ENCODE peak calls at places on chromosomes 7 and 10, in eight cellular contexts. One of them, this sample, is unnamed.

GRCh38 chr10:110007701-110008517 is at the start of gene ADD3:
- DNase-seq in stomach: peak; percentile 93
- DNase-seq in fibroblast of lung: peak; percentile 95
- DNase-seq in left ventricle myocardium inferior: peak; percentile 96
- DNase-seq in mucosa of descending colon: peak; percentile 95
- DNase-seq in spleen: peak; percentile 98
- DNase-seq in A549: peak; percentile 74
- DNase-seq in body of pancreas: peak; percentile 92
- DNase-seq in this sample: peak; percentile 93

GRCh38 chr7:131196808-131197207 is 130.9 kb upstream of the MKLN1 start:
- DNase-seq in mucosa of descending colon: no peak
- DNase-seq in fibroblast of lung: peak; percentile 44
- DNase-seq in spleen: no peak
- DNase-seq in left ventricle myocardium inferior: no peak
- DNase-seq in body of pancreas: no peak
- DNase-seq in A549: no peak
- DNase-seq in stomach: no peak
- DNase-seq in this sample: peak; percentile 47

GRCh38 chr10:69567920-69568319 is 5.3 kb downstream of the NEUROG3 start:
- DNase-seq in fibroblast of lung: peak; percentile 63
- DNase-seq in mucosa of descending colon: peak; percentile 49
- DNase-seq in stomach: no peak
- DNase-seq in body of pancreas: peak; percentile 31
- DNase-seq in A549: peak; percentile 24
- DNase-seq in left ventricle myocardium inferior: peak; percentile 33
- DNase-seq in spleen: no peak
- DNase-seq in this sample: peak; percentile 63

GRCh38 chr7:151249732-151250072 is 1.2 kb upstream of the SMARCD3 start:
- DNase-seq in A549: peak; percentile 60
- DNase-seq in stomach: peak; percentile 72
- DNase-seq in spleen: no peak
- DNase-seq in body of pancreas: peak; percentile 77
- DNase-seq in left ventricle myocardium inferior: peak; percentile 71
- DNase-seq in fibroblast of lung: peak; percentile 49
- DNase-seq in mucosa of descending colon: peak; percentile 45
- DNase-seq in this sample: peak; percentile 62

GRCh38 chr10:123417414-123417813 is 248.7 kb upstream of the GPR26 start:
- DNase-seq in fibroblast of lung: no peak
- DNase-seq in stomach: no peak
- DNase-seq in A549: no peak
- DNase-seq in mucosa of descending colon: no peak
- DNase-seq in body of pancreas: no peak
- DNase-seq in left ventricle myocardium inferior: no peak
- DNase-seq in spleen: no peak
- DNase-seq in this sample: no peak

GRCh38 chr10:95242581-95243317 is 48.1 kb downstream of the PDLIM1 start:
- DNase-seq in fibroblast of lung: peak; percentile 69
- DNase-seq in body of pancreas: peak; percentile 72
- DNase-seq in spleen: peak; percentile 18
- DNase-seq in mucosa of descending colon: no peak
- DNase-seq in left ventricle myocardium inferior: no peak
- DNase-seq in stomach: peak; percentile 61
- DNase-seq in A549: peak; percentile 72
- DNase-seq in this sample: peak; percentile 75

GRCh38 chr10:1114355-1115261 is 58.4 kb downstream of the WDR37 start:
- DNase-seq in fibroblast of lung: no peak
- DNase-seq in left ventricle myocardium inferior: no peak
- DNase-seq in A549: no peak
- DNase-seq in stomach: no peak
- DNase-seq in body of pancreas: no peak
- DNase-seq in spleen: no peak
- DNase-seq in mucosa of descending colon: no peak
- DNase-seq in this sample: no peak

GRCh38 chr7:73880755-73881328 is 19.9 kb downstream of the TMEM270 start:
- DNase-seq in body of pancreas: no peak
- DNase-seq in mucosa of descending colon: no peak
- DNase-seq in stomach: no peak
- DNase-seq in spleen: no peak
- DNase-seq in fibroblast of lung: no peak
- DNase-seq in left ventricle myocardium inferior: no peak
- DNase-seq in A549: no peak
- DNase-seq in this sample: peak; percentile 62

GRCh38 chr7:45681596-45682357 is 107.6 kb downstream of the ADCY1 start:
- DNase-seq in body of pancreas: no peak
- DNase-seq in mucosa of descending colon: peak; percentile 9
- DNase-seq in fibroblast of lung: no peak
- DNase-seq in spleen: peak; percentile 60
- DNase-seq in left ventricle myocardium inferior: no peak
- DNase-seq in stomach: peak; percentile 22
- DNase-seq in A549: no peak
- DNase-seq in this sample: no peak

GRCh38 chr7:34160261-34160752 is 255.0 kb downstream of the BMPER start:
- DNase-seq in fibroblast of lung: peak; percentile 44
- DNase-seq in body of pancreas: no peak
- DNase-seq in A549: no peak
- DNase-seq in mucosa of descending colon: no peak
- DNase-seq in spleen: no peak
- DNase-seq in stomach: no peak
- DNase-seq in left ventricle myocardium inferior: no peak
- DNase-seq in this sample: peak; percentile 78

GRCh38 chr10:2891770-2892124 is 175.6 kb upstream of the PFKP start:
- DNase-seq in body of pancreas: no peak
- DNase-seq in mucosa of descending colon: no peak
- DNase-seq in A549: no peak
- DNase-seq in left ventricle myocardium inferior: no peak
- DNase-seq in spleen: no peak
- DNase-seq in stomach: no peak
- DNase-seq in fibroblast of lung: no peak
- DNase-seq in this sample: no peak

GRCh38 chr7:5139998-5140397 is 50.0 kb upstream of the WIPI2 start:
- DNase-seq in fibroblast of lung: peak; percentile 11
- DNase-seq in left ventricle myocardium inferior: no peak
- DNase-seq in spleen: no peak
- DNase-seq in stomach: peak; percentile 42
- DNase-seq in body of pancreas: peak; percentile 25
- DNase-seq in mucosa of descending colon: peak; percentile 47
- DNase-seq in A549: no peak
- DNase-seq in this sample: peak; percentile 8

GRCh38 chr10:28995497-28995896 is 293.4 kb upstream of the LYZL1 start:
- DNase-seq in fibroblast of lung: no peak
- DNase-seq in stomach: no peak
- DNase-seq in spleen: no peak
- DNase-seq in A549: no peak
- DNase-seq in left ventricle myocardium inferior: no peak
- DNase-seq in mucosa of descending colon: no peak
- DNase-seq in body of pancreas: no peak
- DNase-seq in this sample: no peak

GRCh38 chr7:126696236-126696635 is 556.5 kb downstream of the GRM8 start:
- DNase-seq in stomach: no peak
- DNase-seq in body of pancreas: no peak
- DNase-seq in mucosa of descending colon: no peak
- DNase-seq in A549: no peak
- DNase-seq in left ventricle myocardium inferior: no peak
- DNase-seq in fibroblast of lung: no peak
- DNase-seq in spleen: no peak
- DNase-seq in this sample: no peak

GRCh38 chr7:49398236-49398635 is 375.2 kb upstream of the VWC2 start:
- DNase-seq in spleen: no peak
- DNase-seq in mucosa of descending colon: no peak
- DNase-seq in fibroblast of lung: no peak
- DNase-seq in stomach: no peak
- DNase-seq in A549: no peak
- DNase-seq in left ventricle myocardium inferior: peak; percentile 15
- DNase-seq in body of pancreas: no peak
- DNase-seq in this sample: no peak

GRCh38 chr10:45446858-45447257 is 72.8 kb downstream of the ALOX5 start:
- DNase-seq in mucosa of descending colon: no peak
- DNase-seq in fibroblast of lung: no peak
- DNase-seq in spleen: no peak
- DNase-seq in stomach: no peak
- DNase-seq in A549: no peak
- DNase-seq in body of pancreas: no peak
- DNase-seq in left ventricle myocardium inferior: no peak
- DNase-seq in this sample: no peak

GRCh38 chr10:35130588-35131146 is 4.0 kb downstream of the CREM start:
- DNase-seq in spleen: no peak
- DNase-seq in body of pancreas: no peak
- DNase-seq in fibroblast of lung: no peak
- DNase-seq in left ventricle myocardium inferior: no peak
- DNase-seq in A549: no peak
- DNase-seq in mucosa of descending colon: no peak
- DNase-seq in stomach: no peak
- DNase-seq in this sample: no peak

GRCh38 chr7:41880107-41880506 is 177.2 kb upstream of the INHBA start:
- DNase-seq in left ventricle myocardium inferior: no peak
- DNase-seq in A549: no peak
- DNase-seq in mucosa of descending colon: no peak
- DNase-seq in body of pancreas: peak; percentile 16
- DNase-seq in stomach: no peak
- DNase-seq in spleen: no peak
- DNase-seq in fibroblast of lung: peak; percentile 48
- DNase-seq in this sample: peak; percentile 90

GRCh38 chr10:72316748-72317435 is 37.8 kb downstream of the DNAJB12 start:
- DNase-seq in left ventricle myocardium inferior: peak; percentile 73
- DNase-seq in mucosa of descending colon: peak; percentile 84
- DNase-seq in stomach: peak; percentile 78
- DNase-seq in spleen: peak; percentile 94
- DNase-seq in body of pancreas: peak; percentile 77
- DNase-seq in A549: no peak
- DNase-seq in fibroblast of lung: no peak
- DNase-seq in this sample: no peak

GRCh38 chr7:130242198-130243014 is 24.3 kb upstream of the CPA2 start:
- DNase-seq in A549: peak; percentile 51
- DNase-seq in body of pancreas: peak; percentile 68
- DNase-seq in fibroblast of lung: peak; percentile 46
- DNase-seq in left ventricle myocardium inferior: peak; percentile 43
- DNase-seq in stomach: peak; percentile 49
- DNase-seq in mucosa of descending colon: peak; percentile 78
- DNase-seq in spleen: peak; percentile 82
- DNase-seq in this sample: peak; percentile 53

DNA sequence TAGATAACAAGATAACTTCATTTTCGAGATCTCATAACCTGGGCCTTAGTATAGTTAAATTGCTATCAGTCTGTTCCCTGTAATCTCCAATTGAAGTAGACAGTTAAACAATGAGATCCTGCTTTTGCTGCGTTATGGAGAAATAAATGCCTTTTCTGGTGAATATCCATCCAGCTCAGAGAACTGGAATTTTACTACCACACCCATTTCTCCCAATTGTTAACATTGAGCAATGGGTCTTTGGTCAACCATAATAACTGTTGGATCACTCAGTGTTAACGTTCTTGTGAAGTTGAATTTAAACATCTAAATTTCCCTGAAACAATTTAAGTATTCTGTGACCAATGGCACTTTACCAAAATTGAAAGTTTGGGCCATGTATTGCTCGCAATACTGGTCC is 3.0 kb downstream of the CALU start:
- DNase-seq in body of pancreas: no peak
- DNase-seq in stomach: no peak
- DNase-seq in A549: no peak
- DNase-seq in spleen: no peak
- DNase-seq in mucosa of descending colon: no peak
- DNase-seq in fibroblast of lung: peak; percentile 91
- DNase-seq in left ventricle myocardium inferior: no peak
- DNase-seq in this sample: peak; percentile 95
- H3K4me3 ChIP-seq in body of pancreas: no peak overlapping the region
- H3K4me3 ChIP-seq in stomach: no peak overlapping the region
- H3K4me3 ChIP-seq in A549: no peak overlapping the region
- H3K4me3 ChIP-seq in spleen: no peak overlapping the region
- H3K4me3 ChIP-seq in mucosa of descending colon: no peak overlapping the region
- H3K4me3 ChIP-seq in fibroblast of lung: peak overlapping the region; percentile 99
- H3K4me3 ChIP-seq in left ventricle myocardium inferior: peak overlapping the region; percentile 98
- H3K4me3 ChIP-seq in this sample: peak overlapping the region; percentile 94

DNA sequence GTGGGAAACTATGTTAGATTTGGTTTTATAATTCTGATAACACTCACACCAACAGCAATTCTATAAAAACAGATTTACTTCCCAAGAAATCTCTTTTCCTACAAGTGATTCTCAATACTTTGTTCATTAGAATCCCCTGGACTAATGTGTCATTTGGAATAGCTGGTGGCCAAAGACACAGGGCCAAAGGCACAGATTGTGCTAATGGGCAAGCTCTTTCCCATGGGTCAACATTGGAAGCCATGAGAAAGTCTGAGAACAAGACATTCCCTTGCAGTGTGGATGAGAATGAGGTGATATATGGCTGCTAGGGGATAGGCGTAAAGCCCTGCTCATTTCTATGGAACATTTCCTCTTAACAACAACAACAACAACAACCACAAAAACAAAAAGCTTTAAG is 153.8 kb downstream of the AMPH start:
- DNase-seq in stomach: no peak
- DNase-seq in spleen: no peak
- DNase-seq in body of pancreas: no peak
- DNase-seq in left ventricle myocardium inferior: no peak
- DNase-seq in fibroblast of lung: no peak
- DNase-seq in mucosa of descending colon: no peak
- DNase-seq in A549: no peak
- DNase-seq in this sample: no peak
- TF ChIP-seq CTCF in stomach: no peak
- TF ChIP-seq CTCF in spleen: no peak
- TF ChIP-seq CTCF in body of pancreas: no peak
- TF ChIP-seq CTCF in left ventricle myocardium inferior: no peak
- TF ChIP-seq CTCF in fibroblast of lung: no peak
- TF ChIP-seq CTCF in mucosa of descending colon: no peak
- TF ChIP-seq CTCF in A549: no peak
- TF ChIP-seq CTCF in this sample: no peak

GRCh38 chr10:26368463-26368862 is 69.7 kb upstream of the APBB1IP start:
- DNase-seq in spleen: no peak
- DNase-seq in stomach: no peak
- DNase-seq in fibroblast of lung: no peak
- DNase-seq in body of pancreas: no peak
- DNase-seq in A549: no peak
- DNase-seq in left ventricle myocardium inferior: no peak
- DNase-seq in mucosa of descending colon: no peak
- DNase-seq in this sample: no peak

GRCh38 chr10:26367771-26368170 is 70.4 kb upstream of the APBB1IP start:
- DNase-seq in body of pancreas: no peak
- DNase-seq in fibroblast of lung: no peak
- DNase-seq in stomach: peak; percentile 51
- DNase-seq in left ventricle myocardium inferior: no peak
- DNase-seq in mucosa of descending colon: no peak
- DNase-seq in A549: peak; percentile 27
- DNase-seq in spleen: no peak
- DNase-seq in this sample: peak; percentile 53

GRCh38 chr10:26374426-26374825 is 63.7 kb upstream of the APBB1IP start:
- DNase-seq in body of pancreas: peak; percentile 23
- DNase-seq in stomach: no peak
- DNase-seq in mucosa of descending colon: no peak
- DNase-seq in fibroblast of lung: no peak
- DNase-seq in spleen: no peak
- DNase-seq in A549: no peak
- DNase-seq in left ventricle myocardium inferior: no peak
- DNase-seq in this sample: no peak

GRCh38 chr10:26372513-26373354 is 65.4 kb upstream of the APBB1IP start:
- DNase-seq in fibroblast of lung: no peak
- DNase-seq in spleen: no peak
- DNase-seq in stomach: no peak
- DNase-seq in mucosa of descending colon: no peak
- DNase-seq in body of pancreas: no peak
- DNase-seq in left ventricle myocardium inferior: no peak
- DNase-seq in A549: no peak
- DNase-seq in this sample: no peak
- H3K4me3 ChIP-seq in fibroblast of lung: no peak overlapping the region
- H3K4me3 ChIP-seq in spleen: no peak overlapping the region
- H3K4me3 ChIP-seq in stomach: no peak overlapping the region
- H3K4me3 ChIP-seq in mucosa of descending colon: no peak overlapping the region
- H3K4me3 ChIP-seq in body of pancreas: no peak overlapping the region
- H3K4me3 ChIP-seq in left ventricle myocardium inferior: no peak overlapping the region
- H3K4me3 ChIP-seq in A549: no peak overlapping the region
- H3K4me3 ChIP-seq in this sample: no peak overlapping the region

GRCh38 chr10:77606751-77607150 is 30.9 kb downstream of the KCNMA1 start:
- DNase-seq in left ventricle myocardium inferior: no peak
- DNase-seq in body of pancreas: no peak
- DNase-seq in A549: no peak
- DNase-seq in spleen: no peak
- DNase-seq in stomach: no peak
- DNase-seq in fibroblast of lung: no peak
- DNase-seq in mucosa of descending colon: no peak
- DNase-seq in this sample: no peak
- TF ChIP-seq CTCF in left ventricle myocardium inferior: no peak
- TF ChIP-seq CTCF in body of pancreas: no peak
- TF ChIP-seq CTCF in A549: no peak
- TF ChIP-seq CTCF in spleen: no peak
- TF ChIP-seq CTCF in stomach: no peak
- TF ChIP-seq CTCF in fibroblast of lung: no peak
- TF ChIP-seq CTCF in mucosa of descending colon: no peak
- TF ChIP-seq CTCF in this sample: no peak

This sample was measured in fibroblast of the aortic adventitia.